ENCODE peak calls at places on chromosomes 3 and 15, in nine cellular contexts. One of them, this sample, is unnamed. For H3K4me1, the result is how much of the 10 kb centered on the place peaks cover.

GRCh38 chr3:109115451-109115850 is 2.5 kb downstream of the MORC1 start:
- DNase-seq in heart left ventricle: no peak
- DNase-seq in HCT116: no peak
- DNase-seq in esophagus muscularis mucosa: no peak
- DNase-seq in right lobe of liver: no peak
- DNase-seq in thyroid gland: no peak
- DNase-seq in ovary: no peak
- DNase-seq in body of pancreas: no peak
- DNase-seq in prostate gland: no peak
- DNase-seq in this sample: no peak

GRCh38 chr15:100131321-100132224 is 210.2 kb downstream of the ADAMTS17 start:
- DNase-seq in heart left ventricle: peak
- DNase-seq in HCT116: no peak
- DNase-seq in esophagus muscularis mucosa: no peak
- DNase-seq in right lobe of liver: peak
- DNase-seq in thyroid gland: peak
- DNase-seq in ovary: no peak
- DNase-seq in body of pancreas: peak
- DNase-seq in prostate gland: peak
- DNase-seq in this sample: peak

GRCh38 chr3:61239871-61240270 is 11.4 kb downstream of the FHIT start:
- DNase-seq in heart left ventricle: peak
- DNase-seq in HCT116: no peak
- DNase-seq in esophagus muscularis mucosa: no peak
- DNase-seq in right lobe of liver: peak
- DNase-seq in thyroid gland: peak
- DNase-seq in ovary: peak
- DNase-seq in body of pancreas: peak
- DNase-seq in prostate gland: no peak
- DNase-seq in this sample: peak

GRCh38 chr15:51155906-51156305 is 61.2 kb upstream of the TNFAIP8L3 start:
- DNase-seq in heart left ventricle: no peak
- DNase-seq in HCT116: no peak
- DNase-seq in esophagus muscularis mucosa: peak
- DNase-seq in right lobe of liver: no peak
- DNase-seq in thyroid gland: no peak
- DNase-seq in ovary: no peak
- DNase-seq in body of pancreas: no peak
- DNase-seq in prostate gland: no peak
- DNase-seq in this sample: no peak

GRCh38 chr3:45664558-45664957 is 24.6 kb upstream of the SACM1L start:
- DNase-seq in heart left ventricle: no peak
- DNase-seq in HCT116: no peak
- DNase-seq in esophagus muscularis mucosa: no peak
- DNase-seq in right lobe of liver: no peak
- DNase-seq in thyroid gland: no peak
- DNase-seq in ovary: no peak
- DNase-seq in body of pancreas: no peak
- DNase-seq in prostate gland: peak
- DNase-seq in this sample: peak

GRCh38 chr3:180802837-180803236 is 109.6 kb upstream of the FXR1 start:
- DNase-seq in heart left ventricle: no peak
- DNase-seq in HCT116: peak
- DNase-seq in esophagus muscularis mucosa: no peak
- DNase-seq in right lobe of liver: no peak
- DNase-seq in thyroid gland: no peak
- DNase-seq in ovary: no peak
- DNase-seq in body of pancreas: no peak
- DNase-seq in prostate gland: no peak
- DNase-seq in this sample: no peak

GRCh38 chr3:188229177-188229576 is 75.2 kb downstream of the LPP start:
- DNase-seq in heart left ventricle: no peak
- DNase-seq in HCT116: no peak
- DNase-seq in esophagus muscularis mucosa: peak
- DNase-seq in right lobe of liver: no peak
- DNase-seq in thyroid gland: no peak
- DNase-seq in ovary: no peak
- DNase-seq in body of pancreas: no peak
- DNase-seq in prostate gland: no peak
- DNase-seq in this sample: no peak

GRCh38 chr3:141303481-141304223 is 64.7 kb upstream of the ZBTB38 start:
- DNase-seq in heart left ventricle: peak
- DNase-seq in HCT116: peak
- DNase-seq in esophagus muscularis mucosa: no peak
- DNase-seq in right lobe of liver: no peak
- DNase-seq in thyroid gland: no peak
- DNase-seq in ovary: no peak
- DNase-seq in body of pancreas: peak
- DNase-seq in prostate gland: peak
- DNase-seq in this sample: peak

GRCh38 chr15:89068325-89068784 is 19.9 kb upstream of the ABHD2 start:
- DNase-seq in heart left ventricle: peak
- DNase-seq in HCT116: no peak
- DNase-seq in esophagus muscularis mucosa: no peak
- DNase-seq in right lobe of liver: no peak
- DNase-seq in thyroid gland: no peak
- DNase-seq in ovary: no peak
- DNase-seq in body of pancreas: no peak
- DNase-seq in prostate gland: no peak
- DNase-seq in this sample: no peak

GRCh38 chr3:31014317-31015040 is 120.0 kb upstream of the GADL1 start:
- DNase-seq in heart left ventricle: no peak
- DNase-seq in HCT116: no peak
- DNase-seq in esophagus muscularis mucosa: no peak
- DNase-seq in right lobe of liver: no peak
- DNase-seq in thyroid gland: no peak
- DNase-seq in ovary: no peak
- DNase-seq in body of pancreas: no peak
- DNase-seq in prostate gland: no peak
- DNase-seq in this sample: no peak

GRCh38 chr15:58498821-58499580 is 67.2 kb downstream of the LIPC start:
- DNase-seq in heart left ventricle: no peak
- DNase-seq in HCT116: no peak
- DNase-seq in esophagus muscularis mucosa: no peak
- DNase-seq in right lobe of liver: peak
- DNase-seq in thyroid gland: peak
- DNase-seq in ovary: no peak
- DNase-seq in body of pancreas: no peak
- DNase-seq in prostate gland: no peak
- DNase-seq in this sample: no peak

GRCh38 chr15:63994073-63994600 is 52.1 kb downstream of the DAPK2 start:
- DNase-seq in heart left ventricle: no peak
- DNase-seq in HCT116: no peak
- DNase-seq in esophagus muscularis mucosa: no peak
- DNase-seq in right lobe of liver: no peak
- DNase-seq in thyroid gland: peak
- DNase-seq in ovary: no peak
- DNase-seq in body of pancreas: no peak
- DNase-seq in prostate gland: no peak
- DNase-seq in this sample: no peak

GRCh38 chr3:18363367-18363766 is 61.8 kb downstream of the SATB1 start:
- DNase-seq in heart left ventricle: no peak
- DNase-seq in HCT116: no peak
- DNase-seq in esophagus muscularis mucosa: no peak
- DNase-seq in right lobe of liver: no peak
- DNase-seq in thyroid gland: no peak
- DNase-seq in ovary: no peak
- DNase-seq in body of pancreas: no peak
- DNase-seq in prostate gland: no peak
- DNase-seq in this sample: no peak

DNA sequence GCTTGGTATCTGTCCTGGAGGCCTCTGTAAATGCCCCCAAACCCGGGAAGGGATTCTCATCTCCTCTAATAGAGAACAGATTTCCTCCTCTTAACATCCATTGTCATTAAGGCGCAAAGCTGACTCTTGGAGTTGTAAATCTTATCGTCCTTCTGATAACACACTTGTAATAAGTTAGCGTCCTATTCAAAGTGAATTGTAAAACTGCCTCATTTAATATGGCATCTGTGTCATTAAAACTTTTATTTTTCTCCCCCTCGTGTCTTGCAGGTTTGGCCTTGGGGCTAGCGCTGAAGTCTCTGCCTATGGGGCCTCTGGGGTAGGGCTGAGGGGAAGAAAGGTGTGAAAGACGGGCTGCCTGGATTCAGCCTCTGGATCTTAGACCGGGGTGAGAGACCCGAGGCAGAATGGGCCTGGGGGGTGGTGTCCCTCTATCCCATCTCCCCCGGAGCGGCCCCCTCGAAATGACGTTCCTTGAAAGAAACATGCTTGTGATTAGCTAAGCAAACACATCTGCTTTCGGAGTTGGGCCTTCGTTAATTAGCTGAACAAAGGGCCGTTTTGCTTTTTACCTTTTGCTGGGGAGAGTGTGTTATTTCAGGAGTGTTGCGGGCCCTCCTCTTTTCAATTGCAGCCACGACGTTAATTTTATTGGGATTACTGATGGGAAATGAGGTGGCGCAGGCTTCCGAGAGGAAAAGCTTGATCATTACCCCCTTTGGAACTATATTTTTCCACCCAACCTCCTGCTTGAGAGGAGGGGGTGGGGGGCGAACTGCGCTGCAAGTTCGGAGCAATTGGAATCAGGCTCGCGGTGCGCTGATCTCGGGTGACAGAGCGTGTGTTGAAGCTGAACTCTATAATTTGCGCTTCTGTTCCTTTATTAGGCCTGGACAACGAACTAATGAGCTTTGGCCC is 12.4 kb downstream of the NR2F2 start:
- DNase-seq in heart left ventricle: no peak
- DNase-seq in HCT116: no peak
- DNase-seq in esophagus muscularis mucosa: no peak
- DNase-seq in right lobe of liver: no peak
- DNase-seq in thyroid gland: no peak
- DNase-seq in ovary: peak
- DNase-seq in body of pancreas: no peak
- DNase-seq in prostate gland: no peak
- DNase-seq in this sample: no peak
- TF ChIP-seq POLR2A in heart left ventricle: no peak
- TF ChIP-seq POLR2A in HCT116: no peak
- TF ChIP-seq POLR2A in esophagus muscularis mucosa: no peak
- TF ChIP-seq POLR2A in right lobe of liver: no peak
- TF ChIP-seq POLR2A in thyroid gland: no peak
- TF ChIP-seq POLR2A in ovary: peak
- TF ChIP-seq POLR2A in body of pancreas: no peak
- TF ChIP-seq POLR2A in prostate gland: no peak
- TF ChIP-seq POLR2A in this sample: no peak

GRCh38 chr3:114900908-114901307 is 246.2 kb downstream of the ZBTB20 start:
- DNase-seq in heart left ventricle: no peak
- DNase-seq in HCT116: no peak
- DNase-seq in esophagus muscularis mucosa: no peak
- DNase-seq in right lobe of liver: no peak
- DNase-seq in thyroid gland: no peak
- DNase-seq in ovary: no peak
- DNase-seq in body of pancreas: no peak
- DNase-seq in prostate gland: no peak
- DNase-seq in this sample: no peak
- H3K4me3 ChIP-seq in heart left ventricle: peak
- H3K4me3 ChIP-seq in HCT116: no peak
- H3K4me3 ChIP-seq in esophagus muscularis mucosa: peak
- H3K4me3 ChIP-seq in right lobe of liver: peak
- H3K4me3 ChIP-seq in thyroid gland: no peak
- H3K4me3 ChIP-seq in ovary: peak
- H3K4me3 ChIP-seq in body of pancreas: no peak
- H3K4me3 ChIP-seq in prostate gland: peak
- H3K4me3 ChIP-seq in this sample: no peak

DNA sequence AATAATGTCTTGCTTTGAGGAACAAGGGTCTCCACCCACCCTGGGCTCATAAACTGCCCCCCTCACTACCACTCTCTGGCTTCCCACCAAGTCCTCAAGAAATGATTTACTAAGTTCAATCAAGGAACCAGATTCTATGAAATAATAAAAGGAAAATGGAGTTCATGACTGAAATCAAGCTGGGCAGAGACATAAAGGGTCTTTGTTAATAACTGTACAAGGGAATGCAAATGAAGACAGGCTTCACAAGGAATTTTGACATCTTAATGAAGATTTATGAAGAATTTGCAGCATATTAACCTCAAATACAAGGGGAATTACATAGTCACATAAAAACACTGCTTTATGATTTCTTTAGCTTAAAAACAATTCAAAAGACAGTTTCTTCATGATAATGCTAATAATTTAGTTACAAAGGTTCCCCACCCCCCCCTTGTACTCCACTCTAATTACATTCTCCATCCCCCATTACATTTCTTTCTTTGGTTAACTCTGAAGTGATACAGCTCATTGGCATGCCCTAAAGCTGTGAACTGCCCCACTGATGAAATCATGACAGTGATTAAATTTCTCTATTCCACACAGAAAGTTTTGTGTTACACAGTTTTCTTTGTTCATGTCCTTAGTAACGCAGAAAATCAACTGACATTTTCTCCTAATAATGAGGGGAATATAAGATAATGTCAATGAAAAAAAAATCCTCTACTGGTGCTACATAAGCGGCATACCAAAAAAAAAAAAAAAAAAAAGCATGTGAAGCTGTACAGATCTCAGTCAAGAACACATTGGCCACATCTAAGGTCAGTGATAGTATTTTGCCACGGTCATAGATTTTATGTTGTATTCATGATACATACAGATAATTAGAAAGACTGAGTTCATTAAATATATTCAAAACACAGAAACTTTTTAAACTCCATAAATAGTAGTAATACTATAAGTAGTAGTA is 54.4 kb downstream of the WWTR1 start:
- DNase-seq in heart left ventricle: no peak
- DNase-seq in HCT116: no peak
- DNase-seq in esophagus muscularis mucosa: no peak
- DNase-seq in right lobe of liver: no peak
- DNase-seq in thyroid gland: no peak
- DNase-seq in ovary: no peak
- DNase-seq in body of pancreas: no peak
- DNase-seq in prostate gland: no peak
- DNase-seq in this sample: no peak
- H3K4me1 ChIP-seq in heart left ventricle: under half
- H3K4me1 ChIP-seq in HCT116: half or more
- H3K4me1 ChIP-seq in esophagus muscularis mucosa: half or more
- H3K4me1 ChIP-seq in right lobe of liver: under half
- H3K4me1 ChIP-seq in thyroid gland: under half
- H3K4me1 ChIP-seq in ovary: under half
- H3K4me1 ChIP-seq in body of pancreas: under half
- H3K4me1 ChIP-seq in prostate gland: under half
- H3K4me1 ChIP-seq in this sample: under half

GRCh38 chr15:66386204-66387123 is at the start of gene MAP2K1:
- DNase-seq in heart left ventricle: peak
- DNase-seq in HCT116: peak
- DNase-seq in esophagus muscularis mucosa: peak
- DNase-seq in right lobe of liver: peak
- DNase-seq in thyroid gland: peak
- DNase-seq in ovary: peak
- DNase-seq in body of pancreas: peak
- DNase-seq in prostate gland: peak
- DNase-seq in this sample: peak
- TF ChIP-seq POLR2A in heart left ventricle: no peak
- TF ChIP-seq POLR2A in HCT116: peak
- TF ChIP-seq POLR2A in esophagus muscularis mucosa: peak
- TF ChIP-seq POLR2A in right lobe of liver: peak
- TF ChIP-seq POLR2A in thyroid gland: peak
- TF ChIP-seq POLR2A in ovary: peak
- TF ChIP-seq POLR2A in body of pancreas: peak
- TF ChIP-seq POLR2A in prostate gland: peak
- TF ChIP-seq POLR2A in this sample: peak

This sample was measured in adrenal gland.